ENCODE peak calls at places on chromosomes 7 and 10, in nine cellular contexts. One of them, this sample, is unnamed.

GRCh38 chr10:59508296-59508695 is 145.9 kb upstream of the FAM13C start:
- DNase-seq in heart right ventricle: no peak
- DNase-seq in gastrocnemius medialis: no peak
- DNase-seq in GM20000: no peak
- DNase-seq in transverse colon: peak; percentile 70
- DNase-seq in endodermal cell: no peak
- DNase-seq in GM12878: no peak
- DNase-seq in progenitor cell of endocrine pancreas: no peak
- DNase-seq in stomach: no peak
- DNase-seq in this sample: no peak

GRCh38 chr10:7419998-7420397 is 9.2 kb upstream of the SFMBT2 start:
- DNase-seq in progenitor cell of endocrine pancreas: no peak
- DNase-seq in stomach: no peak
- DNase-seq in heart right ventricle: no peak
- DNase-seq in gastrocnemius medialis: no peak
- DNase-seq in endodermal cell: no peak
- DNase-seq in transverse colon: no peak
- DNase-seq in GM12878: no peak
- DNase-seq in GM20000: no peak
- DNase-seq in this sample: no peak

GRCh38 chr7:1460757-1461639 is 1.7 kb upstream of the MICALL2 start:
- DNase-seq in GM12878: no peak
- DNase-seq in stomach: peak; percentile 80
- DNase-seq in progenitor cell of endocrine pancreas: no peak
- DNase-seq in GM20000: peak; percentile 80
- DNase-seq in transverse colon: peak; percentile 81
- DNase-seq in heart right ventricle: peak; percentile 64
- DNase-seq in gastrocnemius medialis: peak; percentile 26
- DNase-seq in endodermal cell: peak; percentile 69
- DNase-seq in this sample: peak; percentile 18

GRCh38 chr7:88289505-88290129 is 17.1 kb downstream of the STEAP4 start:
- DNase-seq in progenitor cell of endocrine pancreas: no peak
- DNase-seq in gastrocnemius medialis: no peak
- DNase-seq in endodermal cell: no peak
- DNase-seq in heart right ventricle: no peak
- DNase-seq in stomach: no peak
- DNase-seq in GM12878: no peak
- DNase-seq in transverse colon: no peak
- DNase-seq in GM20000: no peak
- DNase-seq in this sample: no peak

GRCh38 chr10:123136806-123137642 is 1.3 kb downstream of the HMX3 start:
- DNase-seq in heart right ventricle: no peak
- DNase-seq in gastrocnemius medialis: no peak
- DNase-seq in GM12878: no peak
- DNase-seq in transverse colon: no peak
- DNase-seq in progenitor cell of endocrine pancreas: no peak
- DNase-seq in endodermal cell: peak; percentile 88
- DNase-seq in GM20000: peak; percentile 72
- DNase-seq in stomach: no peak
- DNase-seq in this sample: peak; percentile 74

GRCh38 chr7:109476409-109476808 is 906.7 kb downstream of the DNAJB9 start:
- DNase-seq in GM12878: no peak
- DNase-seq in gastrocnemius medialis: no peak
- DNase-seq in stomach: no peak
- DNase-seq in heart right ventricle: no peak
- DNase-seq in endodermal cell: no peak
- DNase-seq in progenitor cell of endocrine pancreas: no peak
- DNase-seq in GM20000: no peak
- DNase-seq in transverse colon: no peak
- DNase-seq in this sample: no peak

GRCh38 chr10:120548210-120548609 is 91.2 kb downstream of the PLPP4 start:
- DNase-seq in stomach: no peak
- DNase-seq in gastrocnemius medialis: no peak
- DNase-seq in endodermal cell: no peak
- DNase-seq in transverse colon: no peak
- DNase-seq in GM12878: no peak
- DNase-seq in progenitor cell of endocrine pancreas: no peak
- DNase-seq in heart right ventricle: no peak
- DNase-seq in GM20000: no peak
- DNase-seq in this sample: no peak

GRCh38 chr7:47757946-47758371 is 176.0 kb upstream of the TNS3 start:
- DNase-seq in stomach: peak; percentile 41
- DNase-seq in transverse colon: peak; percentile 49
- DNase-seq in progenitor cell of endocrine pancreas: no peak
- DNase-seq in gastrocnemius medialis: peak; percentile 77
- DNase-seq in endodermal cell: no peak
- DNase-seq in GM12878: no peak
- DNase-seq in heart right ventricle: no peak
- DNase-seq in GM20000: no peak
- DNase-seq in this sample: no peak

GRCh38 chr10:44975487-44976331 is 2.9 kb downstream of the DEPP1 start:
- DNase-seq in progenitor cell of endocrine pancreas: no peak
- DNase-seq in gastrocnemius medialis: no peak
- DNase-seq in stomach: peak; percentile 74
- DNase-seq in endodermal cell: peak; percentile 79
- DNase-seq in transverse colon: peak; percentile 51
- DNase-seq in GM20000: no peak
- DNase-seq in GM12878: no peak
- DNase-seq in heart right ventricle: no peak
- DNase-seq in this sample: peak; percentile 70

GRCh38 chr10:102485093-102485785 is 17.3 kb downstream of the ACTR1A start:
- DNase-seq in GM20000: no peak
- DNase-seq in stomach: no peak
- DNase-seq in gastrocnemius medialis: no peak
- DNase-seq in endodermal cell: no peak
- DNase-seq in GM12878: no peak
- DNase-seq in heart right ventricle: no peak
- DNase-seq in progenitor cell of endocrine pancreas: no peak
- DNase-seq in transverse colon: no peak
- DNase-seq in this sample: no peak

GRCh38 chr10:2202401-2202800 is 465.1 kb upstream of the ADARB2 start:
- DNase-seq in gastrocnemius medialis: no peak
- DNase-seq in endodermal cell: peak; percentile 62
- DNase-seq in heart right ventricle: no peak
- DNase-seq in progenitor cell of endocrine pancreas: no peak
- DNase-seq in GM20000: no peak
- DNase-seq in transverse colon: no peak
- DNase-seq in GM12878: no peak
- DNase-seq in stomach: no peak
- DNase-seq in this sample: no peak

GRCh38 chr7:28980504-28981281 is 22.6 kb upstream of the TRIL start:
- DNase-seq in progenitor cell of endocrine pancreas: no peak
- DNase-seq in endodermal cell: no peak
- DNase-seq in heart right ventricle: no peak
- DNase-seq in stomach: no peak
- DNase-seq in gastrocnemius medialis: no peak
- DNase-seq in GM20000: no peak
- DNase-seq in transverse colon: no peak
- DNase-seq in GM12878: no peak
- DNase-seq in this sample: no peak

GRCh38 chr10:58275261-58275660 is 6.3 kb downstream of the CISD1 start:
- DNase-seq in progenitor cell of endocrine pancreas: no peak
- DNase-seq in gastrocnemius medialis: no peak
- DNase-seq in GM20000: no peak
- DNase-seq in endodermal cell: no peak
- DNase-seq in stomach: no peak
- DNase-seq in GM12878: no peak
- DNase-seq in transverse colon: no peak
- DNase-seq in heart right ventricle: no peak
- DNase-seq in this sample: no peak

GRCh38 chr7:151249034-151249731 is 689 bp upstream of the SMARCD3 start:
- DNase-seq in transverse colon: peak; percentile 54
- DNase-seq in heart right ventricle: peak; percentile 63
- DNase-seq in progenitor cell of endocrine pancreas: no peak
- DNase-seq in endodermal cell: no peak
- DNase-seq in stomach: peak; percentile 66
- DNase-seq in GM12878: no peak
- DNase-seq in GM20000: peak; percentile 63
- DNase-seq in gastrocnemius medialis: peak; percentile 70
- DNase-seq in this sample: peak; percentile 25

GRCh38 chr10:104197364-104197763 is 34.8 kb downstream of the CFAP43 start:
- DNase-seq in progenitor cell of endocrine pancreas: no peak
- DNase-seq in GM12878: no peak
- DNase-seq in GM20000: no peak
- DNase-seq in endodermal cell: no peak
- DNase-seq in gastrocnemius medialis: no peak
- DNase-seq in stomach: no peak
- DNase-seq in heart right ventricle: no peak
- DNase-seq in transverse colon: no peak
- DNase-seq in this sample: no peak

GRCh38 chr10:52703898-52704297 is 68.7 kb downstream of the MBL2 start:
- DNase-seq in progenitor cell of endocrine pancreas: no peak
- DNase-seq in GM12878: no peak
- DNase-seq in GM20000: no peak
- DNase-seq in stomach: no peak
- DNase-seq in transverse colon: no peak
- DNase-seq in gastrocnemius medialis: no peak
- DNase-seq in endodermal cell: no peak
- DNase-seq in heart right ventricle: no peak
- DNase-seq in this sample: peak; percentile 11

GRCh38 chr7:131110294-131111080 is 217.2 kb upstream of the MKLN1 start:
- DNase-seq in GM20000: no peak
- DNase-seq in transverse colon: peak; percentile 21
- DNase-seq in endodermal cell: peak; percentile 77
- DNase-seq in stomach: no peak
- DNase-seq in progenitor cell of endocrine pancreas: no peak
- DNase-seq in heart right ventricle: peak; percentile 17
- DNase-seq in GM12878: no peak
- DNase-seq in gastrocnemius medialis: no peak
- DNase-seq in this sample: peak; percentile 17

GRCh38 chr7:139730746-139731612 is 46.8 kb downstream of the HIPK2 start:
- DNase-seq in heart right ventricle: peak; percentile 81
- DNase-seq in transverse colon: peak; percentile 67
- DNase-seq in progenitor cell of endocrine pancreas: no peak
- DNase-seq in endodermal cell: peak; percentile 23
- DNase-seq in GM12878: no peak
- DNase-seq in stomach: peak; percentile 65
- DNase-seq in gastrocnemius medialis: no peak
- DNase-seq in GM20000: peak; percentile 30
- DNase-seq in this sample: peak; percentile 55

GRCh38 chr7:49260501-49260900 is 336.2 kb downstream of the CDC14C start:
- DNase-seq in GM12878: no peak
- DNase-seq in progenitor cell of endocrine pancreas: no peak
- DNase-seq in GM20000: no peak
- DNase-seq in heart right ventricle: no peak
- DNase-seq in stomach: no peak
- DNase-seq in transverse colon: no peak
- DNase-seq in gastrocnemius medialis: no peak
- DNase-seq in endodermal cell: no peak
- DNase-seq in this sample: no peak

GRCh38 chr7:49264530-49264929 is 340.2 kb downstream of the CDC14C start:
- DNase-seq in heart right ventricle: no peak
- DNase-seq in transverse colon: no peak
- DNase-seq in stomach: no peak
- DNase-seq in GM20000: no peak
- DNase-seq in progenitor cell of endocrine pancreas: no peak
- DNase-seq in endodermal cell: no peak
- DNase-seq in gastrocnemius medialis: no peak
- DNase-seq in GM12878: no peak
- DNase-seq in this sample: no peak

GRCh38 chr7:49261928-49262327 is 337.6 kb downstream of the CDC14C start:
- DNase-seq in transverse colon: no peak
- DNase-seq in gastrocnemius medialis: no peak
- DNase-seq in heart right ventricle: no peak
- DNase-seq in GM12878: no peak
- DNase-seq in endodermal cell: no peak
- DNase-seq in progenitor cell of endocrine pancreas: no peak
- DNase-seq in stomach: no peak
- DNase-seq in GM20000: no peak
- DNase-seq in this sample: no peak
- TF ChIP-seq CTCF in transverse colon: no peak
- TF ChIP-seq CTCF in gastrocnemius medialis: no peak
- TF ChIP-seq CTCF in heart right ventricle: no peak
- TF ChIP-seq CTCF in GM12878: no peak
- TF ChIP-seq CTCF in endodermal cell: no peak
- TF ChIP-seq CTCF in progenitor cell of endocrine pancreas: no peak
- TF ChIP-seq CTCF in stomach: no peak
- TF ChIP-seq CTCF in GM20000: no peak
- TF ChIP-seq CTCF in this sample: no peak

DNA sequence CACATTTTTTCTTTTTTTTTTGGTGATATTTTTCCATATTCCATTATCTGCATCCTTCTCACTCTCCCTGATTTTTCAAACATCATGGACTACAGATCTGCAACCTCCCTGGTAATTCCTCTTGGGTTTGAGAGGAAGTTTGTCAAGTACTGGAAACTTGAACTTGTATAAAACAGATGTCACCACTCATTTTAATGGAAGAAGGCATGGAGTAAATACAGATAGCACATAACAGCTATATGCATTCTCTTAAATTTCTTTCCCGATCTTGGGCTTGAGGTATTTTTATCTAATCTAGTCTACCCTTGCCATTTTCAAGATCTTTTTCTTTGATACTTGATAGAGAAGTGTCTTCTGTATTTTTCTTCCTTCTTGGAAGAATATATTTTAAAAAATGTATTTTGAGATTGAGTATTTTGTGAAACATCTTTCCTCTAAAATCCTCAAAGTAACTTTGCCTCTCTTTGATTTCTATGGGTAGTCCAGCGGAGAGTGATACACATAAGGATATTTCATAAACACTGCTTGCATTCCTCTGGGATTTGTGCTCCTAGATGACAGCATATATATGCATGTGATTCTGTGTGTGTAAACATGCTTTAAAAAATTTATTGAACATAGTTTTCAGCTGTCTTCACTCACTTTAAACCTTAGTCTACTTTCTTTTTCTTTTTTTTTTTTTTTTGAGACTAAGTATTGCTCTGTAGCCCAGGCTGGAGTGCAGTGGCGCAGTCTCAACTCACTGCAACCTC is 84.4 kb downstream of the KAT6B start:
- DNase-seq in gastrocnemius medialis: no peak
- DNase-seq in endodermal cell: no peak
- DNase-seq in progenitor cell of endocrine pancreas: no peak
- DNase-seq in GM20000: no peak
- DNase-seq in stomach: no peak
- DNase-seq in GM12878: no peak
- DNase-seq in transverse colon: no peak
- DNase-seq in heart right ventricle: no peak
- DNase-seq in this sample: no peak
- TF ChIP-seq CTCF in gastrocnemius medialis: no peak
- TF ChIP-seq CTCF in endodermal cell: no peak
- TF ChIP-seq CTCF in progenitor cell of endocrine pancreas: no peak
- TF ChIP-seq CTCF in GM20000: no peak
- TF ChIP-seq CTCF in stomach: no peak
- TF ChIP-seq CTCF in GM12878: no peak
- TF ChIP-seq CTCF in transverse colon: no peak
- TF ChIP-seq CTCF in heart right ventricle: no peak
- TF ChIP-seq CTCF in this sample: no peak

GRCh38 chr7:65239707-65240352 is 133.8 kb upstream of the ZNF92 start:
- DNase-seq in gastrocnemius medialis: no peak
- DNase-seq in GM12878: no peak
- DNase-seq in progenitor cell of endocrine pancreas: peak; percentile 72
- DNase-seq in endodermal cell: peak; percentile 94
- DNase-seq in heart right ventricle: no peak
- DNase-seq in GM20000: no peak
- DNase-seq in stomach: peak; percentile 52
- DNase-seq in transverse colon: no peak
- DNase-seq in this sample: no peak
- TF ChIP-seq CTCF in gastrocnemius medialis: no peak
- TF ChIP-seq CTCF in GM12878: no peak
- TF ChIP-seq CTCF in progenitor cell of endocrine pancreas: peak; percentile 34
- TF ChIP-seq CTCF in endodermal cell: peak; percentile 52
- TF ChIP-seq CTCF in heart right ventricle: no peak
- TF ChIP-seq CTCF in GM20000: no peak
- TF ChIP-seq CTCF in stomach: no peak
- TF ChIP-seq CTCF in transverse colon: no peak
- TF ChIP-seq CTCF in this sample: no peak

GRCh38 chr7:38833329-38833728 is 75.7 kb downstream of the VPS41 start:
- DNase-seq in transverse colon: no peak
- DNase-seq in stomach: no peak
- DNase-seq in heart right ventricle: no peak
- DNase-seq in GM12878: no peak
- DNase-seq in progenitor cell of endocrine pancreas: no peak
- DNase-seq in GM20000: no peak
- DNase-seq in gastrocnemius medialis: no peak
- DNase-seq in endodermal cell: no peak
- DNase-seq in this sample: no peak
- TF ChIP-seq CTCF in transverse colon: no peak
- TF ChIP-seq CTCF in stomach: no peak
- TF ChIP-seq CTCF in heart right ventricle: no peak
- TF ChIP-seq CTCF in GM12878: no peak
- TF ChIP-seq CTCF in progenitor cell of endocrine pancreas: no peak
- TF ChIP-seq CTCF in GM20000: no peak
- TF ChIP-seq CTCF in gastrocnemius medialis: no peak
- TF ChIP-seq CTCF in endodermal cell: no peak
- TF ChIP-seq CTCF in this sample: no peak